ENCODE peak calls at places on chromosomes 11 and 22, in six cellular contexts. One of them, this sample, is unnamed.

GRCh38 chr11:34208266-34209135 is 103.1 kb downstream of the NAT10 start:
- DNase-seq in left cardiac atrium: no peak
- DNase-seq in DMS153: no peak
- DNase-seq in NCI-H1930: no peak
- DNase-seq in retinal pigment epithelial cell: no peak
- DNase-seq in stimulated activated CD4-positive, alpha-beta T cell treated with anti-CD3 and anti-CD28 coated beads, Interleukin-15, amount 100 ng/mL, for 24 hours: peak
- DNase-seq in this sample: no peak

GRCh38 chr11:65204143-65204542 is 22.4 kb downstream of the CAPN1 start:
- DNase-seq in left cardiac atrium: no peak
- DNase-seq in DMS153: no peak
- DNase-seq in NCI-H1930: no peak
- DNase-seq in retinal pigment epithelial cell: no peak
- DNase-seq in stimulated activated CD4-positive, alpha-beta T cell treated with anti-CD3 and anti-CD28 coated beads, Interleukin-15, amount 100 ng/mL, for 24 hours: no peak
- DNase-seq in this sample: no peak

GRCh38 chr22:26471522-26471921 is 12.1 kb downstream of the HPS4 start:
- DNase-seq in left cardiac atrium: no peak
- DNase-seq in DMS153: no peak
- DNase-seq in NCI-H1930: no peak
- DNase-seq in retinal pigment epithelial cell: peak
- DNase-seq in stimulated activated CD4-positive, alpha-beta T cell treated with anti-CD3 and anti-CD28 coated beads, Interleukin-15, amount 100 ng/mL, for 24 hours: no peak
- DNase-seq in this sample: no peak

GRCh38 chr22:27537481-27537891 is 264.1 kb downstream of the MN1 start:
- DNase-seq in left cardiac atrium: peak
- DNase-seq in DMS153: no peak
- DNase-seq in NCI-H1930: no peak
- DNase-seq in retinal pigment epithelial cell: no peak
- DNase-seq in stimulated activated CD4-positive, alpha-beta T cell treated with anti-CD3 and anti-CD28 coated beads, Interleukin-15, amount 100 ng/mL, for 24 hours: no peak
- DNase-seq in this sample: no peak

GRCh38 chr11:133153031-133153430 is 379.3 kb downstream of the OPCML start:
- DNase-seq in left cardiac atrium: no peak
- DNase-seq in DMS153: no peak
- DNase-seq in NCI-H1930: no peak
- DNase-seq in retinal pigment epithelial cell: no peak
- DNase-seq in stimulated activated CD4-positive, alpha-beta T cell treated with anti-CD3 and anti-CD28 coated beads, Interleukin-15, amount 100 ng/mL, for 24 hours: no peak
- DNase-seq in this sample: no peak

GRCh38 chr11:31801298-31801702 is 9.8 kb downstream of the PAX6 start:
- DNase-seq in left cardiac atrium: no peak
- DNase-seq in DMS153: no peak
- DNase-seq in NCI-H1930: no peak
- DNase-seq in retinal pigment epithelial cell: no peak
- DNase-seq in stimulated activated CD4-positive, alpha-beta T cell treated with anti-CD3 and anti-CD28 coated beads, Interleukin-15, amount 100 ng/mL, for 24 hours: no peak
- DNase-seq in this sample: no peak

GRCh38 chr11:63237413-63237812 is 6.0 kb downstream of the SLC22A25 start:
- DNase-seq in left cardiac atrium: no peak
- DNase-seq in DMS153: no peak
- DNase-seq in NCI-H1930: no peak
- DNase-seq in retinal pigment epithelial cell: no peak
- DNase-seq in stimulated activated CD4-positive, alpha-beta T cell treated with anti-CD3 and anti-CD28 coated beads, Interleukin-15, amount 100 ng/mL, for 24 hours: no peak
- DNase-seq in this sample: no peak

GRCh38 chr11:110447897-110448522 is 18.3 kb downstream of the FDX1 start:
- DNase-seq in left cardiac atrium: no peak
- DNase-seq in DMS153: no peak
- DNase-seq in NCI-H1930: no peak
- DNase-seq in retinal pigment epithelial cell: no peak
- DNase-seq in stimulated activated CD4-positive, alpha-beta T cell treated with anti-CD3 and anti-CD28 coated beads, Interleukin-15, amount 100 ng/mL, for 24 hours: no peak
- DNase-seq in this sample: peak

GRCh38 chr11:96781082-96781481 is 391.3 kb downstream of the JRKL start:
- DNase-seq in left cardiac atrium: no peak
- DNase-seq in DMS153: no peak
- DNase-seq in NCI-H1930: no peak
- DNase-seq in retinal pigment epithelial cell: peak
- DNase-seq in stimulated activated CD4-positive, alpha-beta T cell treated with anti-CD3 and anti-CD28 coated beads, Interleukin-15, amount 100 ng/mL, for 24 hours: no peak
- DNase-seq in this sample: no peak

GRCh38 chr11:126403039-126403438 is 47.6 kb downstream of the ST3GAL4 start:
- DNase-seq in left cardiac atrium: no peak
- DNase-seq in DMS153: no peak
- DNase-seq in NCI-H1930: no peak
- DNase-seq in retinal pigment epithelial cell: no peak
- DNase-seq in stimulated activated CD4-positive, alpha-beta T cell treated with anti-CD3 and anti-CD28 coated beads, Interleukin-15, amount 100 ng/mL, for 24 hours: no peak
- DNase-seq in this sample: no peak

GRCh38 chr11:57378166-57378565 is 2.8 kb downstream of the PRG3 start:
- DNase-seq in left cardiac atrium: no peak
- DNase-seq in DMS153: no peak
- DNase-seq in NCI-H1930: no peak
- DNase-seq in retinal pigment epithelial cell: no peak
- DNase-seq in stimulated activated CD4-positive, alpha-beta T cell treated with anti-CD3 and anti-CD28 coated beads, Interleukin-15, amount 100 ng/mL, for 24 hours: no peak
- DNase-seq in this sample: no peak

GRCh38 chr11:119952441-119952840 is 185.5 kb downstream of the TRIM29 start:
- DNase-seq in left cardiac atrium: no peak
- DNase-seq in DMS153: no peak
- DNase-seq in NCI-H1930: no peak
- DNase-seq in retinal pigment epithelial cell: no peak
- DNase-seq in stimulated activated CD4-positive, alpha-beta T cell treated with anti-CD3 and anti-CD28 coated beads, Interleukin-15, amount 100 ng/mL, for 24 hours: no peak
- DNase-seq in this sample: no peak

GRCh38 chr11:33507967-33508366 is 192.7 kb downstream of the C11orf91 start:
- DNase-seq in left cardiac atrium: no peak
- DNase-seq in DMS153: no peak
- DNase-seq in NCI-H1930: no peak
- DNase-seq in retinal pigment epithelial cell: no peak
- DNase-seq in stimulated activated CD4-positive, alpha-beta T cell treated with anti-CD3 and anti-CD28 coated beads, Interleukin-15, amount 100 ng/mL, for 24 hours: no peak
- DNase-seq in this sample: no peak

GRCh38 chr11:8767466-8768142 is 85.0 kb downstream of the RPL27A start:
- DNase-seq in left cardiac atrium: no peak
- DNase-seq in DMS153: no peak
- DNase-seq in NCI-H1930: no peak
- DNase-seq in retinal pigment epithelial cell: no peak
- DNase-seq in stimulated activated CD4-positive, alpha-beta T cell treated with anti-CD3 and anti-CD28 coated beads, Interleukin-15, amount 100 ng/mL, for 24 hours: no peak
- DNase-seq in this sample: no peak

GRCh38 chr22:17436981-17437410 is 67.7 kb downstream of the CECR2 start:
- DNase-seq in left cardiac atrium: no peak
- DNase-seq in DMS153: no peak
- DNase-seq in NCI-H1930: no peak
- DNase-seq in retinal pigment epithelial cell: no peak
- DNase-seq in stimulated activated CD4-positive, alpha-beta T cell treated with anti-CD3 and anti-CD28 coated beads, Interleukin-15, amount 100 ng/mL, for 24 hours: no peak
- DNase-seq in this sample: no peak

GRCh38 chr11:130648601-130649000 is 200.2 kb downstream of the ADAMTS15 start:
- DNase-seq in left cardiac atrium: peak
- DNase-seq in DMS153: no peak
- DNase-seq in NCI-H1930: no peak
- DNase-seq in retinal pigment epithelial cell: no peak
- DNase-seq in stimulated activated CD4-positive, alpha-beta T cell treated with anti-CD3 and anti-CD28 coated beads, Interleukin-15, amount 100 ng/mL, for 24 hours: no peak
- DNase-seq in this sample: no peak

GRCh38 chr22:17199131-17199731 is 20.0 kb downstream of the ADA2 start:
- DNase-seq in left cardiac atrium: peak
- DNase-seq in DMS153: peak
- DNase-seq in NCI-H1930: no peak
- DNase-seq in retinal pigment epithelial cell: no peak
- DNase-seq in stimulated activated CD4-positive, alpha-beta T cell treated with anti-CD3 and anti-CD28 coated beads, Interleukin-15, amount 100 ng/mL, for 24 hours: no peak
- DNase-seq in this sample: no peak

GRCh38 chr11:69241075-69241740 is 52.7 kb upstream of the MYEOV start:
- DNase-seq in left cardiac atrium: no peak
- DNase-seq in DMS153: no peak
- DNase-seq in NCI-H1930: no peak
- DNase-seq in retinal pigment epithelial cell: no peak
- DNase-seq in stimulated activated CD4-positive, alpha-beta T cell treated with anti-CD3 and anti-CD28 coated beads, Interleukin-15, amount 100 ng/mL, for 24 hours: no peak
- DNase-seq in this sample: no peak

GRCh38 chr11:17552392-17553248 is 5.6 kb downstream of the OTOG start:
- DNase-seq in left cardiac atrium: no peak
- DNase-seq in DMS153: no peak
- DNase-seq in NCI-H1930: no peak
- DNase-seq in retinal pigment epithelial cell: no peak
- DNase-seq in stimulated activated CD4-positive, alpha-beta T cell treated with anti-CD3 and anti-CD28 coated beads, Interleukin-15, amount 100 ng/mL, for 24 hours: no peak
- DNase-seq in this sample: no peak

GRCh38 chr11:111063711-111064110 is 181.8 kb upstream of the POU2AF2 start:
- DNase-seq in left cardiac atrium: no peak
- DNase-seq in DMS153: no peak
- DNase-seq in NCI-H1930: no peak
- DNase-seq in retinal pigment epithelial cell: peak
- DNase-seq in stimulated activated CD4-positive, alpha-beta T cell treated with anti-CD3 and anti-CD28 coated beads, Interleukin-15, amount 100 ng/mL, for 24 hours: no peak
- DNase-seq in this sample: no peak

GRCh38 chr22:20884454-20884853 is 25.6 kb downstream of the SNAP29 start:
- DNase-seq in left cardiac atrium: no peak
- DNase-seq in DMS153: no peak
- DNase-seq in NCI-H1930: no peak
- DNase-seq in retinal pigment epithelial cell: no peak
- DNase-seq in stimulated activated CD4-positive, alpha-beta T cell treated with anti-CD3 and anti-CD28 coated beads, Interleukin-15, amount 100 ng/mL, for 24 hours: no peak
- DNase-seq in this sample: no peak

GRCh38 chr11:65446446-65447277 is 24.1 kb downstream of the NEAT1 start:
- DNase-seq in left cardiac atrium: peak
- DNase-seq in DMS153: no peak
- DNase-seq in NCI-H1930: no peak
- DNase-seq in retinal pigment epithelial cell: no peak
- DNase-seq in stimulated activated CD4-positive, alpha-beta T cell treated with anti-CD3 and anti-CD28 coated beads, Interleukin-15, amount 100 ng/mL, for 24 hours: no peak
- DNase-seq in this sample: no peak

GRCh38 chr11:119727523-119728081 is 1.4 kb downstream of the NECTIN1 start:
- DNase-seq in left cardiac atrium: no peak
- DNase-seq in DMS153: no peak
- DNase-seq in NCI-H1930: peak
- DNase-seq in retinal pigment epithelial cell: no peak
- DNase-seq in stimulated activated CD4-positive, alpha-beta T cell treated with anti-CD3 and anti-CD28 coated beads, Interleukin-15, amount 100 ng/mL, for 24 hours: peak
- DNase-seq in this sample: peak

GRCh38 chr11:13169709-13170108 is 107.9 kb upstream of the BMAL1 start:
- DNase-seq in left cardiac atrium: no peak
- DNase-seq in DMS153: peak
- DNase-seq in NCI-H1930: no peak
- DNase-seq in retinal pigment epithelial cell: peak
- DNase-seq in stimulated activated CD4-positive, alpha-beta T cell treated with anti-CD3 and anti-CD28 coated beads, Interleukin-15, amount 100 ng/mL, for 24 hours: no peak
- DNase-seq in this sample: peak